ENCODE peak calls at places on chromosomes 16 and 17, in ten cellular contexts. One of them, this sample, is unnamed.

GRCh38 chr16:88264641-88265285 is 118.0 kb upstream of the ZNF469 start:
- DNase-seq in right lobe of liver: peak; percentile 84
- DNase-seq in HFFc6: peak; percentile 88
- DNase-seq in tibial nerve: peak; percentile 96
- DNase-seq in neural crest cell: no peak
- DNase-seq in cardiac muscle cell: peak; percentile 89
- DNase-seq in astrocyte: peak; percentile 85
- DNase-seq in lower leg skin: peak; percentile 100
- DNase-seq in progenitor cell of endocrine pancreas: no peak
- DNase-seq in IMR-90: peak; percentile 94
- DNase-seq in this sample: peak; percentile 80

GRCh38 chr16:55703003-55704001 is 47.5 kb downstream of the SLC6A2 start:
- DNase-seq in tibial nerve: peak; percentile 74
- DNase-seq in neural crest cell: peak; percentile 26
- DNase-seq in right lobe of liver: no peak
- DNase-seq in IMR-90: peak; percentile 68
- DNase-seq in lower leg skin: peak; percentile 85
- DNase-seq in astrocyte: peak; percentile 35
- DNase-seq in cardiac muscle cell: peak; percentile 78
- DNase-seq in HFFc6: peak; percentile 56
- DNase-seq in progenitor cell of endocrine pancreas: no peak
- DNase-seq in this sample: peak; percentile 8

GRCh38 chr16:66207139-66207863 is 159.2 kb upstream of the CDH5 start:
- DNase-seq in HFFc6: no peak
- DNase-seq in lower leg skin: no peak
- DNase-seq in astrocyte: no peak
- DNase-seq in tibial nerve: peak; percentile 58
- DNase-seq in IMR-90: no peak
- DNase-seq in progenitor cell of endocrine pancreas: no peak
- DNase-seq in right lobe of liver: no peak
- DNase-seq in neural crest cell: no peak
- DNase-seq in cardiac muscle cell: peak; percentile 65
- DNase-seq in this sample: no peak

GRCh38 chr17:51015145-51015558 is 105.5 kb downstream of the SPAG9 start:
- DNase-seq in neural crest cell: no peak
- DNase-seq in lower leg skin: no peak
- DNase-seq in tibial nerve: no peak
- DNase-seq in HFFc6: no peak
- DNase-seq in progenitor cell of endocrine pancreas: no peak
- DNase-seq in IMR-90: peak; percentile 43
- DNase-seq in cardiac muscle cell: peak; percentile 45
- DNase-seq in astrocyte: peak; percentile 12
- DNase-seq in right lobe of liver: no peak
- DNase-seq in this sample: no peak

GRCh38 chr17:63402808-63403207 is 43.3 kb downstream of the CYB561 start:
- DNase-seq in lower leg skin: no peak
- DNase-seq in HFFc6: no peak
- DNase-seq in progenitor cell of endocrine pancreas: no peak
- DNase-seq in tibial nerve: no peak
- DNase-seq in astrocyte: peak; percentile 80
- DNase-seq in right lobe of liver: no peak
- DNase-seq in neural crest cell: no peak
- DNase-seq in IMR-90: peak; percentile 93
- DNase-seq in cardiac muscle cell: peak; percentile 82
- DNase-seq in this sample: no peak

GRCh38 chr16:48444574-48444973 is 59.4 kb upstream of the SIAH1 start:
- DNase-seq in HFFc6: peak; percentile 90
- DNase-seq in neural crest cell: no peak
- DNase-seq in tibial nerve: no peak
- DNase-seq in astrocyte: peak; percentile 91
- DNase-seq in progenitor cell of endocrine pancreas: no peak
- DNase-seq in lower leg skin: no peak
- DNase-seq in IMR-90: peak; percentile 94
- DNase-seq in right lobe of liver: no peak
- DNase-seq in cardiac muscle cell: peak; percentile 91
- DNase-seq in this sample: peak; percentile 66

GRCh38 chr16:12267491-12267890 is 291.0 kb downstream of the SNX29 start:
- DNase-seq in progenitor cell of endocrine pancreas: no peak
- DNase-seq in right lobe of liver: no peak
- DNase-seq in cardiac muscle cell: peak; percentile 48
- DNase-seq in tibial nerve: no peak
- DNase-seq in IMR-90: no peak
- DNase-seq in astrocyte: no peak
- DNase-seq in neural crest cell: no peak
- DNase-seq in lower leg skin: no peak
- DNase-seq in HFFc6: no peak
- DNase-seq in this sample: no peak

GRCh38 chr16:84138824-84139627 is 6.0 kb downstream of the HSDL1 start:
- DNase-seq in cardiac muscle cell: no peak
- DNase-seq in right lobe of liver: no peak
- DNase-seq in progenitor cell of endocrine pancreas: no peak
- DNase-seq in tibial nerve: no peak
- DNase-seq in astrocyte: peak; percentile 54
- DNase-seq in lower leg skin: no peak
- DNase-seq in neural crest cell: no peak
- DNase-seq in HFFc6: no peak
- DNase-seq in IMR-90: peak; percentile 52
- DNase-seq in this sample: no peak

GRCh38 chr17:29010586-29010985 is 4.8 kb upstream of the SEZ6 start:
- DNase-seq in progenitor cell of endocrine pancreas: no peak
- DNase-seq in right lobe of liver: no peak
- DNase-seq in neural crest cell: no peak
- DNase-seq in HFFc6: no peak
- DNase-seq in cardiac muscle cell: no peak
- DNase-seq in astrocyte: no peak
- DNase-seq in tibial nerve: no peak
- DNase-seq in lower leg skin: no peak
- DNase-seq in IMR-90: no peak
- DNase-seq in this sample: no peak

GRCh38 chr17:63558441-63558840 is 8.2 kb downstream of the DCAF7 start:
- DNase-seq in IMR-90: no peak
- DNase-seq in astrocyte: no peak
- DNase-seq in tibial nerve: no peak
- DNase-seq in right lobe of liver: no peak
- DNase-seq in cardiac muscle cell: no peak
- DNase-seq in neural crest cell: no peak
- DNase-seq in progenitor cell of endocrine pancreas: no peak
- DNase-seq in lower leg skin: no peak
- DNase-seq in HFFc6: no peak
- DNase-seq in this sample: no peak

GRCh38 chr16:57091990-57092785 is at the start of gene CPNE2:
- DNase-seq in right lobe of liver: peak; percentile 72
- DNase-seq in HFFc6: no peak
- DNase-seq in lower leg skin: peak; percentile 91
- DNase-seq in cardiac muscle cell: peak; percentile 57
- DNase-seq in astrocyte: peak; percentile 20
- DNase-seq in neural crest cell: peak; percentile 46
- DNase-seq in tibial nerve: no peak
- DNase-seq in progenitor cell of endocrine pancreas: peak; percentile 47
- DNase-seq in IMR-90: peak; percentile 34
- DNase-seq in this sample: no peak

GRCh38 chr16:866252-866651 is 65.7 kb upstream of the GNG13 start:
- DNase-seq in HFFc6: no peak
- DNase-seq in progenitor cell of endocrine pancreas: no peak
- DNase-seq in right lobe of liver: no peak
- DNase-seq in IMR-90: no peak
- DNase-seq in lower leg skin: no peak
- DNase-seq in astrocyte: no peak
- DNase-seq in neural crest cell: no peak
- DNase-seq in cardiac muscle cell: no peak
- DNase-seq in tibial nerve: no peak
- DNase-seq in this sample: no peak
- TF ChIP-seq CTCF in HFFc6: no peak
- TF ChIP-seq CTCF in progenitor cell of endocrine pancreas: no peak
- TF ChIP-seq CTCF in right lobe of liver: no peak
- TF ChIP-seq CTCF in IMR-90: no peak
- TF ChIP-seq CTCF in lower leg skin: no peak
- TF ChIP-seq CTCF in astrocyte: no peak
- TF ChIP-seq CTCF in neural crest cell: no peak
- TF ChIP-seq CTCF in cardiac muscle cell: no peak
- TF ChIP-seq CTCF in tibial nerve: no peak
- TF ChIP-seq CTCF in this sample: no peak

GRCh38 chr16:24539295-24539849 is at the start of gene RBBP6:
- DNase-seq in IMR-90: peak; percentile 96
- DNase-seq in HFFc6: peak; percentile 92
- DNase-seq in astrocyte: peak; percentile 94
- DNase-seq in right lobe of liver: peak; percentile 97
- DNase-seq in lower leg skin: peak; percentile 98
- DNase-seq in progenitor cell of endocrine pancreas: peak; percentile 90
- DNase-seq in cardiac muscle cell: peak; percentile 99
- DNase-seq in tibial nerve: peak; percentile 92
- DNase-seq in neural crest cell: peak; percentile 83
- DNase-seq in this sample: peak; percentile 88
- TF ChIP-seq CTCF in IMR-90: peak; percentile 50
- TF ChIP-seq CTCF in HFFc6: peak; percentile 75
- TF ChIP-seq CTCF in astrocyte: no peak
- TF ChIP-seq CTCF in right lobe of liver: peak; percentile 46
- TF ChIP-seq CTCF in lower leg skin: no peak
- TF ChIP-seq CTCF in progenitor cell of endocrine pancreas: peak; percentile 39
- TF ChIP-seq CTCF in cardiac muscle cell: peak; percentile 28
- TF ChIP-seq CTCF in tibial nerve: peak; percentile 31
- TF ChIP-seq CTCF in neural crest cell: peak; percentile 51
- TF ChIP-seq CTCF in this sample: peak; percentile 16

GRCh38 chr17:17110520-17110919 is 68.3 kb downstream of the MPRIP start:
- DNase-seq in astrocyte: no peak
- DNase-seq in right lobe of liver: peak; percentile 14
- DNase-seq in HFFc6: no peak
- DNase-seq in neural crest cell: no peak
- DNase-seq in progenitor cell of endocrine pancreas: no peak
- DNase-seq in lower leg skin: no peak
- DNase-seq in cardiac muscle cell: no peak
- DNase-seq in IMR-90: no peak
- DNase-seq in tibial nerve: no peak
- DNase-seq in this sample: no peak

GRCh38 chr17:17108681-17109049 is 66.4 kb downstream of the MPRIP start:
- DNase-seq in astrocyte: no peak
- DNase-seq in neural crest cell: no peak
- DNase-seq in progenitor cell of endocrine pancreas: no peak
- DNase-seq in tibial nerve: no peak
- DNase-seq in cardiac muscle cell: no peak
- DNase-seq in lower leg skin: no peak
- DNase-seq in IMR-90: no peak
- DNase-seq in right lobe of liver: peak; percentile 42
- DNase-seq in HFFc6: no peak
- DNase-seq in this sample: no peak

GRCh38 chr17:17107891-17108680 is 65.8 kb downstream of the MPRIP start:
- DNase-seq in IMR-90: no peak
- DNase-seq in progenitor cell of endocrine pancreas: no peak
- DNase-seq in cardiac muscle cell: peak; percentile 17
- DNase-seq in tibial nerve: no peak
- DNase-seq in right lobe of liver: peak; percentile 26
- DNase-seq in neural crest cell: no peak
- DNase-seq in astrocyte: no peak
- DNase-seq in lower leg skin: no peak
- DNase-seq in HFFc6: no peak
- DNase-seq in this sample: no peak

GRCh38 chr17:17109896-17110295 is 67.6 kb downstream of the MPRIP start:
- DNase-seq in tibial nerve: peak; percentile 18
- DNase-seq in lower leg skin: peak; percentile 93
- DNase-seq in right lobe of liver: peak; percentile 38
- DNase-seq in progenitor cell of endocrine pancreas: no peak
- DNase-seq in neural crest cell: no peak
- DNase-seq in IMR-90: no peak
- DNase-seq in astrocyte: no peak
- DNase-seq in cardiac muscle cell: no peak
- DNase-seq in HFFc6: no peak
- DNase-seq in this sample: no peak

DNA sequence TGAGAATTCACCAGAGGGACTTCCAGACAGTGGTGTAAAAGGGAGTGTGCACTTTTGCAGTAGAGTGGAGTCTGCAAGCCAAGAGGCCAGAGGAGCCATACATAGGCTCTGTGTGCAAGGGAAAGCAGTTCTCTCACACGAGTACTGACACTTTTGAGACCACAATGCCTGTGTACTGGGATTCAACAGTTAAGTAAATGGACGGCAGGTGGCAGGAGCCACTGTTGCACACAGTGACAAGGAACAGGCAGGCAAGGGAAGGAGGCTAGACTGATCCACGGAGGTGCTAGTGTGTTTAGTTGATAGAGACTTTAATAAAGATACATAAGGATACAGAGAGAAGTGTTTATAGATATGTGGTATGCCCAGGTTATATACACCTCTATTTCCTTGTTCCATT is 67.0 kb downstream of the MPRIP start:
- DNase-seq in IMR-90: no peak
- DNase-seq in HFFc6: no peak
- DNase-seq in progenitor cell of endocrine pancreas: no peak
- DNase-seq in astrocyte: no peak
- DNase-seq in cardiac muscle cell: no peak
- DNase-seq in lower leg skin: no peak
- DNase-seq in right lobe of liver: no peak
- DNase-seq in neural crest cell: no peak
- DNase-seq in tibial nerve: no peak
- DNase-seq in this sample: no peak
- TF ChIP-seq CTCF in IMR-90: no peak
- TF ChIP-seq CTCF in HFFc6: peak; percentile 1
- TF ChIP-seq CTCF in progenitor cell of endocrine pancreas: no peak
- TF ChIP-seq CTCF in astrocyte: no peak
- TF ChIP-seq CTCF in cardiac muscle cell: no peak
- TF ChIP-seq CTCF in lower leg skin: no peak
- TF ChIP-seq CTCF in right lobe of liver: no peak
- TF ChIP-seq CTCF in neural crest cell: no peak
- TF ChIP-seq CTCF in tibial nerve: no peak
- TF ChIP-seq CTCF in this sample: peak; percentile 36

DNA sequence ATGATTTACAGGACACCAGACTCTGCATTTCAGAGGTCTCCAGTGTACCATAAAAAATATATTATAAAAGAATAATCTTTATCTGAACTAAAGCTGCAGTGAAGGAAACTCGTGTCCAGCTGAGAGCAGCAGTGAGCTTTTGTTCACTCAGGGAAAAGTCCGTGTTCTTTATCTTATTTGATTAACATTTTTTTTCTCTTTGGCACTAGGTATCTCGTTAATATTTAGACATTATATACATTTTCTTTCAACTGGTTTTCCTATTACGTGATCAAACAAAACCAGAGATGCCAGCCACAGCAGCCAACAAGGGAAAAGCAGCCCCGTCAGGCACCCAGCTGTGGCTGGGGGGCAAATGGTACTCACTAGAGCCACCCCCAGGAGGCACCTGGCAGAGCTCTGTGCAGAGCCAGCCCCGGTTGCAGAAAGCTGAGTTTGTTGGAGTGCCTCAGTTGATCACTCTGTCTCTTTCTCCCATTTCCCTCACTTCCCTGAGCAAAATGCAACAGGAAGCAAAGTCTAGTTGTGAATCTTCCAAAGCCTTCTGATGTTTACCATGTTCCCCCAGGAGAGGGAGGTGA is 1.1 kb upstream of the HS3ST4 start:
- DNase-seq in lower leg skin: no peak
- DNase-seq in astrocyte: no peak
- DNase-seq in right lobe of liver: no peak
- DNase-seq in cardiac muscle cell: no peak
- DNase-seq in neural crest cell: no peak
- DNase-seq in HFFc6: no peak
- DNase-seq in tibial nerve: no peak
- DNase-seq in progenitor cell of endocrine pancreas: no peak
- DNase-seq in IMR-90: no peak
- DNase-seq in this sample: no peak
- TF ChIP-seq CTCF in lower leg skin: no peak
- TF ChIP-seq CTCF in astrocyte: no peak
- TF ChIP-seq CTCF in right lobe of liver: no peak
- TF ChIP-seq CTCF in cardiac muscle cell: no peak
- TF ChIP-seq CTCF in neural crest cell: peak; percentile 27
- TF ChIP-seq CTCF in HFFc6: no peak
- TF ChIP-seq CTCF in tibial nerve: no peak
- TF ChIP-seq CTCF in progenitor cell of endocrine pancreas: peak; percentile 19
- TF ChIP-seq CTCF in IMR-90: no peak
- TF ChIP-seq CTCF in this sample: no peak

GRCh38 chr17:65823713-65824112 is 262.3 kb upstream of the AXIN2 start:
- DNase-seq in lower leg skin: no peak
- DNase-seq in astrocyte: no peak
- DNase-seq in cardiac muscle cell: no peak
- DNase-seq in right lobe of liver: no peak
- DNase-seq in HFFc6: no peak
- DNase-seq in IMR-90: no peak
- DNase-seq in tibial nerve: no peak
- DNase-seq in neural crest cell: no peak
- DNase-seq in progenitor cell of endocrine pancreas: no peak
- DNase-seq in this sample: no peak
- TF ChIP-seq CTCF in lower leg skin: no peak
- TF ChIP-seq CTCF in astrocyte: no peak
- TF ChIP-seq CTCF in cardiac muscle cell: no peak
- TF ChIP-seq CTCF in right lobe of liver: no peak
- TF ChIP-seq CTCF in HFFc6: no peak
- TF ChIP-seq CTCF in IMR-90: no peak
- TF ChIP-seq CTCF in tibial nerve: no peak
- TF ChIP-seq CTCF in neural crest cell: no peak
- TF ChIP-seq CTCF in progenitor cell of endocrine pancreas: no peak
- TF ChIP-seq CTCF in this sample: no peak

This sample was measured in retinal pigment epithelial cell.